ENCODE peak calls at places on chromosomes 5 and 9, in four cellular contexts. Y, T, L and P are unnamed samples. For H3K4me1, the result is how much of the 10 kb centered on the place peaks cover.

GRCh38 chr9:76292658-76293057 is 101.6 kb downstream of the RFK start:
- DNase-seq in Y (no peak), T (no peak), L (no peak), P (no peak)

GRCh38 chr5:3311443-3311842 is 284.2 kb upstream of the IRX1 start:
- DNase-seq in T (no peak), L (no peak), Y (no peak), P (no peak)

GRCh38 chr9:88481933-88482332 is 53.0 kb upstream of the NXNL2 start:
- DNase-seq in Y (no peak), T (no peak), L (no peak), P (no peak)

GRCh38 chr9:36698984-36699383 is 126.3 kb downstream of the MELK start:
- DNase-seq in L (no peak), Y (no peak), T (no peak), P (no peak)

GRCh38 chr5:95883185-95884020 is 60.9 kb upstream of the GLRX start:
- DNase-seq in L (no peak), Y (no peak), T (peak), P (no peak)

GRCh38 chr9:131398204-131398603 is 4.3 kb downstream of the PRRC2B start:
- DNase-seq in Y (no peak), L (no peak), T (peak), P (no peak)

GRCh38 chr9:131478421-131478868 is 24.3 kb upstream of the POMT1 start:
- DNase-seq in T (no peak), Y (peak), L (peak), P (no peak)

GRCh38 chr5:45060686-45061085 is 251.9 kb downstream of the MRPS30 start:
- DNase-seq in Y (no peak), T (no peak), L (no peak), P (no peak)

GRCh38 chr9:128361296-128361980 is 9.7 kb upstream of the URM1 start:
- DNase-seq in T (no peak), L (no peak), Y (no peak), P (no peak)

GRCh38 chr5:55851675-55851979 is 470 bp downstream of the IL31RA start:
- DNase-seq in L (no peak), Y (no peak), T (no peak), P (peak)
- H3K4me3 ChIP-seq in L (no peak), Y (peak), T (no peak), P (peak)

DNA sequence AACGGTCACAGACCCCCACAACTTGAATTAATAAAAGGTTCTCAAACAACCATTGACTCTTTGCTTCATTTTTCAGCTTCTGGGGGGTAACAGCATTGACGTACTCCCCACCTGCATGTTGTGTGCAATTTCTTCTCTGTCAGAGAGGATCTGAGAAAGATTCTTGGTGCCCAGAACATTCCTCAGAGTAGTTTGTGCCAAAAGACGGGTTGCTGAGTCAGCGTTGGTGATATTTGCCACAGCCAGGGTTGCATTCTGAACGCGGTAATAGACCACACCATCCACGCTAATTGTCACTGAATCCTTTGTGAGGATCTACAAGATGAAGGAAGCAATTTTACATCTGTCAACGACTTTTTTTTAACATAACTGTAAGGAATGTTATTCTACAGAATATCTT is 21.0 kb downstream of the STOM start:
- DNase-seq in Y (no peak), L (no peak), T (no peak), P (no peak)
- TF ChIP-seq SIN3A in Y (no peak), L (no peak), T (no peak), P (no peak)

GRCh38 chr5:72955143-72955767 is 586 bp upstream of the FCHO2 start:
- DNase-seq in Y (no peak), T (no peak), L (no peak), P (no peak)
- H3K4me1 ChIP-seq in Y (half or more), T (under half), L (under half), P (under half)

DNA sequence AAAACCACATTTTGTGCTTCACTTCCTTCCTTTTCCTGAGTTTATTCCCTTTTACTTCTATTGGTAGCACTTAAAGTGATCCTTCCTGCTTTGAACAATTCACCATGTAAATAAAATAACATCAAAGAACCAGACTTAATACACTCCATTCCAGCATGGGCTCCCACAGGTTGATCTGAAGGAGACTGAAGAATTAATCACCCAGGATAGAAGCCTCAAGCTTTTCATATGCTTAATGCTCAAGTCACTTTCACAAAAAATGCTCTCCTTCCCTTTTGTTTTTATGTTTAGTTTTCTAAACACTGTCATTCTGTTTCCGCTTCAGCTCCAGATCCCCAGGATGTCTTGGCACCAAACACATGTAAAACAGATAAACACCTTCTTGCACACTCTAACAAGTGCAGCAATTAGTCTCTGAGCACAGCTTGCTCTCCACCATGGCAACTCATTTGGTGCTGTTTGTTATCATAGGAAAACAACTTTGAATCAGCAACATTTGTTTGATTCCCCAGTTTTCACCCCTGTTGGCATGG is 37.0 kb downstream of the DMRTA1 start:
- DNase-seq in T (no peak), L (no peak), Y (no peak), P (no peak)
- H3K4me3 ChIP-seq in T (no peak), L (no peak), Y (no peak), P (no peak)

GRCh38 chr9:95313010-95313498 is 4.5 kb downstream of the FANCC start:
- DNase-seq in T (no peak), Y (peak), L (no peak), P (no peak)
- TF ChIP-seq SIN3A in T (no peak), Y (no peak), L (no peak), P (no peak)

GRCh38 chr9:89878687-89879086 is 273.9 kb downstream of the GADD45G start:
- DNase-seq in T (no peak), L (peak), Y (no peak), P (no peak)
- H3K4me1 ChIP-seq in T (under half), L (under half), Y (under half), P (under half)

DNA sequence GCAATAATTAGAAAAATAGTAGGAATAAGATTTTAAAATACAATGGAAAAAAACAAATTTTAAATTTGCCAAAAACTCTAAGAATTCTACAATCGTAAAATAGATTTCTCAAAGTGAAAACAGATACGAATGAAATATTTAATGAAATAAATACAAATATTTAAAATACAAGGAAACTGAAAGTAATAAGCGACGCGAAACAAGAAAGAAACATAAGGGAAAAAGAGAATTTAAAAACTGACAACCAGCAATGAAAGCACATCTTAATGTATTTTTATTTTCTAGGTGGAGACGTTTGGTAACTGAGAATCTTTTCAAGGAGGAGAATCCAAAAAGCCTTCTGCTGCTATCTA is 1.0 kb downstream of the ANXA2R start:
- DNase-seq in Y (no peak), T (no peak), L (no peak), P (no peak)
- H3K4me3 ChIP-seq in Y (peak), T (peak), L (no peak), P (peak)

DNA sequence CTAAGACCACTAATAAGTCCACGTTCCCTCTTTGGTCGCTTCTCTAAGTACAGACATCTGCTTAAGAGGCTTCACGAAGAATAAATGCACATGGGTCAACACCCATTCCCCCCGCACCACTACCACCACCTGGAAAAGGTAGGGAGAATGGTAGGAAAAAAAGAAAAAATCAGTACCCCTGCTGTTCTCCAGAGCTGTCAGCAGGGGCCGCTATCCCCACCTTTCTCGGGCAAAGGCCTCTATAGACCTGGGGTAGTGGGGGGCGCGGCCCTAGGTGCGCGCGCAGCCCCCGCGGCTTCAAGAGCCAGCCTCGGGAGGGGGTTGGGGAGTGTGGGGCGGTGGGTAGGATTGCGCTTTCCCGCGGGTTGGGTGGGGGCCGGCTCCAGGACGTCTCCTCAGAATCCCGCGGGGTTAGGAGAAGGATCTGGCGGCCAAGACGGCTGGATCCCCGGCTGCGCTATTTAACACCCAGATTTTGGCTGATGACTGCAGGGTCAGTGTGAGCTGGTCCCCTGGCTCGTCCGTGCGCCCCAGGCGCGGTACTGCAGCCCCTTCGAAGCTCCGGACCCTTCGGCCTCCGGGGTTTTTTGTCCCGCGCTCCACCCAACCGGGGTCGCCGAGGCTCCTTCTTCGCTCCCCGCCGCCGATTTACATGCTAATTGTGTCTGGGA is 1.6 kb upstream of the SEMA6A start:
- DNase-seq in L (peak), Y (peak), T (no peak), P (no peak)
- TF ChIP-seq SIN3A in L (no peak), Y (no peak), T (no peak), P (no peak)

GRCh38 chr5:157487358-157487757 is 27.3 kb downstream of the NIPAL4 start:
- DNase-seq in L (no peak), T (no peak), Y (no peak), P (no peak)
- H3K4me1 ChIP-seq in L (under half), T (under half), Y (under half), P (under half)